ENCODE peak calls at places on chromosomes 11 and 22, in five cellular contexts. K, S, U, V and X are unnamed samples.
A peak's percentile ranks its signal among the peaks of the same experiment; 100 is the strongest.

GRCh38 chr11:129372609-129373488 is 2.8 kb upstream of the BARX2 start:
- DNase-seq in K (no peak), S (peak; percentile 60), U (no peak), V (peak; percentile 44), X (no peak)

GRCh38 chr11:6695377-6695776 is 12.2 kb upstream of the MRPL17 start:
- DNase-seq in K (no peak), S (no peak), U (no peak), V (no peak), X (no peak)

GRCh38 chr11:63535734-63536133 is 874 bp upstream of the PLAAT4 start:
- DNase-seq in K (no peak), S (no peak), U (no peak), V (no peak), X (peak; percentile 26)

GRCh38 chr22:48653306-48653705 is 1174.4 kb downstream of the BRD1 start:
- DNase-seq in K (no peak), S (no peak), U (no peak), V (no peak), X (no peak)

GRCh38 chr11:7612661-7613393 is 60.5 kb downstream of the CYB5R2 start:
- DNase-seq in K (peak; percentile 65), S (peak; percentile 69), U (no peak), V (no peak), X (no peak)

GRCh38 chr11:33315822-33316221 is 58.6 kb downstream of the HIPK3 start:
- DNase-seq in K (no peak), S (no peak), U (no peak), V (no peak), X (no peak)

GRCh38 chr11:125163431-125164011 is 1.0 kb upstream of the PKNOX2 start:
- DNase-seq in K (no peak), S (peak; percentile 86), U (no peak), V (no peak), X (no peak)

GRCh38 chr11:73645972-73646631 is at the start of gene PLEKHB1:
- DNase-seq in K (no peak), S (peak; percentile 91), U (no peak), V (no peak), X (no peak)

GRCh38 chr11:79108851-79109250 is 332.0 kb downstream of the TENM4 start:
- DNase-seq in K (no peak), S (no peak), U (no peak), V (no peak), X (no peak)

GRCh38 chr22:29310065-29310862 is 3.8 kb downstream of the GAS2L1 start:
- DNase-seq in K (no peak), S (no peak), U (no peak), V (no peak), X (no peak)

GRCh38 chr11:6228520-6228919 is 5.9 kb downstream of the FHIP1B start:
- DNase-seq in K (no peak), S (no peak), U (no peak), V (no peak), X (no peak)

GRCh38 chr11:61021661-61022212 is 50.3 kb downstream of the CD6 start:
- DNase-seq in K (no peak), S (peak; percentile 54), U (no peak), V (no peak), X (peak; percentile 92)

GRCh38 chr22:31082606-31083376 is 1.7 kb downstream of the SMTN start:
- DNase-seq in K (no peak), S (peak; percentile 45), U (peak; percentile 82), V (peak; percentile 58), X (peak; percentile 20)

GRCh38 chr11:121634889-121635288 is 182.1 kb upstream of the SORL1-AS1 start:
- DNase-seq in K (no peak), S (no peak), U (no peak), V (no peak), X (no peak)

GRCh38 chr11:62666259-62666926 is 1.3 kb downstream of the CSKMT start:
- DNase-seq in K (no peak), S (no peak), U (no peak), V (no peak), X (no peak)

GRCh38 chr11:116701876-116702275 is 70.9 kb downstream of the BUD13 start:
- DNase-seq in K (no peak), S (no peak), U (no peak), V (peak; percentile 4), X (no peak)

GRCh38 chr22:40898850-40899357 is 37.0 kb upstream of the DNAJB7 start:
- DNase-seq in K (peak; percentile 28), S (peak; percentile 36), U (no peak), V (peak; percentile 23), X (no peak)

GRCh38 chr22:32622004-32622761 is 147.6 kb downstream of the FBXO7 start:
- DNase-seq in K (peak; percentile 82), S (peak; percentile 95), U (no peak), V (no peak), X (no peak)

GRCh38 chr22:17217179-17217578 is 2.1 kb downstream of the ADA2 start:
- DNase-seq in K (no peak), S (peak; percentile 33), U (no peak), V (no peak), X (no peak)

GRCh38 chr11:12693485-12694181 is 19.4 kb downstream of the TEAD1 start:
- DNase-seq in K (peak; percentile 98), S (no peak), U (no peak), V (peak; percentile 34), X (no peak)

DNA sequence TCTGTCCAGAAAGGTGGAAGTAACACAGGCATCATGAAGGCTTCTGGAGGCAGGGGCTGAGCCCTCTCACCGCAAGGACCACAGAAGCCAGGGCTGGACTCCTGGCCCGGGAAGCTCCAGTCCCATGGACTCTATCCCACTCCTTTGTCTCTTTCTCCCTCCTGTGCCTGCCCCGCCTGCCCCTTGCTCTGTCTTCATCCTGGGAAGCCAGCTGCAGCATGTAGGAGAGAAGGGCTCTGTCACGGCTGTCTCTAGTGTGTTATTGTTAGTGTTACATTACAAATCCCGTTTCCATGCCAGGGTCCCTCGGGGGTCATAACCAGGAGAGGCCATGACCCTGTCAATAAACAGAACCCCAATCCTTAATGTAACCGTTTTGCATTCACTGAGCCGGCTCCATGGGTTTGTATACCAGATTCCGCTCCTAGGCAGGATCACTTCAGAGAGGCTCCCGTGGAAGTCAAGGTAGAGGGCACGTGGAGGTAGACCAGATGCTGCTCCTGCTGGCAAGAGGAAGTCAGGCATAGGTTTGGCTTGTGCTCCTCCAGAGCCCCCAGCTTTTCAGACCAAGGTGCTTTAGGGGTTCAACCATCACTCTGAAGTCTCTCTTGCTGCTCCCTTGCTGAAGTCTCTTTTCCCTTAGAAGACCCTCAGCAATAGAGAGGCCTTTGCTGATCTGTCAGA is 293.2 kb downstream of the ETS1 start:
- DNase-seq in K (no peak), S (no peak), U (no peak), V (no peak), X (no peak)
- H3K4me1 ChIP-seq in K (peaks cover 68% of the 10 kb centered on the region), S (no peaks in the 10 kb centered on the region), U (peaks cover 28% of the 10 kb centered on the region), V (peaks cover 22% of the 10 kb centered on the region), X (peaks cover 69% of the 10 kb centered on the region)

GRCh38 chr11:110429614-110430266 is at the start of gene FDX1:
- DNase-seq in K (peak; percentile 75), S (peak; percentile 96), U (peak; percentile 88), V (peak; percentile 88), X (peak; percentile 76)
- H3K4me3 ChIP-seq in K (peak within 1 kb of the TSS; percentile 89), S (peak within 1 kb of the TSS; percentile 91), U (peak within 1 kb of the TSS; percentile 62), V (peak within 1 kb of the TSS; percentile 91), X (peak within 1 kb of the TSS; percentile 97)

GRCh38 chr11:119121008-119121810 is at the start of gene HINFP:
- DNase-seq in K (peak; percentile 84), S (peak; percentile 100), U (peak; percentile 100), V (peak; percentile 98), X (peak; percentile 99)
- H3K4me1 ChIP-seq in K (peaks cover 12% of the 10 kb centered on the region), S (peaks cover 12% of the 10 kb centered on the region), U (peaks cover 33% of the 10 kb centered on the region), V (peaks cover 17% of the 10 kb centered on the region), X (peaks cover 17% of the 10 kb centered on the region)

GRCh38 chr11:280762-281485 is 2.7 kb downstream of the NLRP6 start:
- DNase-seq in K (no peak), S (no peak), U (peak; percentile 77), V (peak; percentile 31), X (no peak)

GRCh38 chr11:278001-278951 is at the start of gene NLRP6:
- DNase-seq in K (no peak), S (no peak), U (peak; percentile 66), V (peak; percentile 36), X (no peak)

GRCh38 chr11:279966-280761 is 2.0 kb downstream of the NLRP6 start:
- DNase-seq in K (peak; percentile 14), S (no peak), U (peak; percentile 74), V (peak; percentile 48), X (no peak)

GRCh38 chr11:281486-282161 is 3.4 kb downstream of the NLRP6 start:
- DNase-seq in K (no peak), S (no peak), U (peak; percentile 66), V (peak; percentile 32), X (no peak)

GRCh38 chr11:279040-279965 is 1.1 kb downstream of the NLRP6 start:
- DNase-seq in K (no peak), S (no peak), U (peak; percentile 62), V (peak; percentile 54), X (no peak)
- H3K4me3 ChIP-seq in K (no peak overlapping the region), S (no peak overlapping the region), U (peak overlapping the region; percentile 44), V (no peak overlapping the region), X (peak overlapping the region; percentile 63)

GRCh38 chr11:832529-833113 is at the start of gene CD151:
- DNase-seq in K (no peak), S (peak; percentile 87), U (no peak), V (peak; percentile 88), X (no peak)
- H3K4me1 ChIP-seq in K (peaks cover 47% of the 10 kb centered on the region), S (peaks cover 46% of the 10 kb centered on the region), U (peaks cover 80% of the 10 kb centered on the region), V (peaks cover 33% of the 10 kb centered on the region), X (peaks cover 33% of the 10 kb centered on the region)

GRCh38 chr11:57647960-57648776 is 1.5 kb downstream of the YPEL4 start:
- DNase-seq in K (peak; percentile 24), S (no peak), U (no peak), V (peak; percentile 47), X (no peak)
- H3K4me3 ChIP-seq in K (no peak overlapping the region), S (peak overlapping the region; percentile 45), U (peak overlapping the region; percentile 47), V (no peak overlapping the region), X (no peak overlapping the region)

GRCh38 chr11:69320326-69320725 is 26.4 kb downstream of the MYEOV start:
- DNase-seq in K (peak; percentile 79), S (no peak), U (no peak), V (no peak), X (no peak)
- H3K4me1 ChIP-seq in K (peaks cover 62% of the 10 kb centered on the region), S (no peaks in the 10 kb centered on the region), U (peaks cover 3% of the 10 kb centered on the region), V (no peaks in the 10 kb centered on the region), X (no peaks in the 10 kb centered on the region)